ENCODE peak calls at places on chromosomes 16 and 17, in five cellular contexts. C, K, Z, U and D are unnamed samples.

GRCh38 chr16:71311553-71312158 is 22.5 kb upstream of the CMTR2 start:
- DNase-seq in U (peak), K (no peak), Z (peak), C (peak), D (no peak)

GRCh38 chr16:12758670-12759558 is 44.8 kb downstream of the CPPED1 start:
- DNase-seq in U (no peak), C (no peak), K (no peak), Z (no peak), D (no peak)

GRCh38 chr16:27436065-27436464 is 34.1 kb downstream of the IL21R start:
- DNase-seq in Z (no peak), C (no peak), U (no peak), K (peak), D (peak)

GRCh38 chr16:68686905-68687304 is 41.8 kb downstream of the CDH3 start:
- DNase-seq in C (no peak), K (no peak), U (no peak), Z (no peak), D (no peak)

GRCh38 chr16:70250748-70251650 is 741 bp downstream of the EXOSC6 start:
- DNase-seq in Z (peak), K (no peak), C (peak), U (peak), D (no peak)

GRCh38 chr17:50218071-50218759 is 16.8 kb upstream of the COL1A1 start:
- DNase-seq in K (no peak), C (peak), U (peak), Z (peak), D (no peak)

GRCh38 chr17:65697661-65698060 is 136.2 kb upstream of the AXIN2 start:
- DNase-seq in K (no peak), U (peak), C (no peak), Z (no peak), D (no peak)

GRCh38 chr17:3732171-3732570 is 8.5 kb downstream of the HASPIN start:
- DNase-seq in Z (peak), U (peak), C (peak), K (no peak), D (peak)

GRCh38 chr16:70674221-70675014 is 11.4 kb downstream of the MTSS2 start:
- DNase-seq in C (no peak), U (no peak), K (no peak), Z (no peak), D (peak)

GRCh38 chr16:74999683-75000480 is 1.1 kb downstream of the ZNRF1 start:
- DNase-seq in U (no peak), K (peak), C (peak), Z (peak), D (peak)

GRCh38 chr17:14739656-14740431 is 439.0 kb downstream of the HS3ST3B1 start:
- DNase-seq in Z (no peak), K (no peak), C (no peak), U (no peak), D (no peak)

GRCh38 chr17:7561589-7562207 is at the start of gene SENP3:
- DNase-seq in U (peak), K (peak), Z (peak), C (peak), D (peak)

GRCh38 chr17:74190154-74190553 is 13.3 kb upstream of the RPL38 start:
- DNase-seq in K (no peak), U (peak), C (peak), Z (peak), D (no peak)

GRCh38 chr16:74743668-74744299 is 30.8 kb downstream of the FA2H start:
- DNase-seq in K (no peak), C (peak), Z (peak), U (peak), D (no peak)

GRCh38 chr17:61352408-61352770 is 47.3 kb upstream of the TBX2 start:
- DNase-seq in C (no peak), K (no peak), Z (no peak), U (no peak), D (no peak)

GRCh38 chr16:75251280-75252048 is at the start of gene BCAR1:
- DNase-seq in K (peak), U (peak), Z (peak), C (peak), D (peak)

GRCh38 chr17:6796017-6796886 is 20.2 kb downstream of the FBXO39 start:
- DNase-seq in Z (no peak), K (no peak), C (no peak), U (no peak), D (no peak)

GRCh38 chr17:10698116-10698818 is 873 bp downstream of the ADPRM start:
- DNase-seq in K (no peak), U (peak), C (peak), Z (peak), D (no peak)

GRCh38 chr16:26644912-26645543 is 421.7 kb upstream of the C16orf82 start:
- DNase-seq in C (no peak), K (no peak), U (no peak), Z (no peak), D (no peak)

GRCh38 chr16:54284319-54284930 is 2.2 kb downstream of the IRX3 start:
- DNase-seq in C (no peak), Z (no peak), U (no peak), K (no peak), D (no peak)

GRCh38 chr17:69810326-69811035 is 264.5 kb upstream of the KCNJ16 start:
- DNase-seq in U (no peak), Z (no peak), C (no peak), K (no peak), D (no peak)

GRCh38 chr16:73047536-73048291 is at the start of gene ZFHX3:
- DNase-seq in K (peak), U (peak), C (peak), Z (peak), D (peak)

GRCh38 chr16:50304467-50305440 is 38.4 kb downstream of the ADCY7 start:
- DNase-seq in U (no peak), C (no peak), K (no peak), Z (no peak), D (peak)

GRCh38 chr17:56499799-56500388 is 93.6 kb upstream of the NOG start:
- DNase-seq in U (peak), C (peak), Z (peak), K (no peak), D (no peak)

GRCh38 chr17:10879110-10879509 is 41.2 kb upstream of the PIRT start:
- DNase-seq in K (peak), U (peak), Z (no peak), C (no peak), D (no peak)

DNA sequence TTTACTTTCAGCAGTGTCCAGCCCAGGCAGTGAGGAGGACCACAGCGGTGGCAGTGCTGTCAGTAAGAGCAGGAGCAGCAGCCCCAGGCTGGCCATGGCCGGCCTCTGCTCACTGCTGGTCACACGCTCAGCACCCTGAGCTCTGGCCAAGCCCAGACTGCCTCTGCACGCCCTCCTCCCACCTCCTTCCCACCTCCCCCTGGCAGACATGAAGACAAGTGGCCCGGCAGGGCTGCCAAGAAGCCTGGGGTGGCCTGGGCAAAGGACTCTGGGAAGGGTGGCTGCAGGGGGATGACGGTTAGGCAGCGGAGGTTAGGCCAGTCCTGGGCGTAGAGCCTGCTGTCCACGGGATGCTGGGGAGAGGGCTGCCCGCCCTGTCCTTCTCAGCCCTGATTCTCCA is at the start of gene C16orf89:
- DNase-seq in U (no peak), C (no peak), Z (no peak), K (peak), D (peak)
- H3K4me3 ChIP-seq in U (peak), C (no peak), Z (no peak), K (no peak), D (peak)

GRCh38 chr17:75739174-75739573 is 17.9 kb downstream of the ITGB4 start:
- DNase-seq in Z (no peak), C (no peak), U (no peak), K (no peak), D (no peak)
- H3K4me3 ChIP-seq in Z (no peak), C (no peak), U (no peak), K (no peak), D (no peak)

GRCh38 chr17:44106801-44107200 is 16.6 kb downstream of the HDAC5 start:
- DNase-seq in U (no peak), Z (no peak), K (no peak), C (no peak), D (no peak)

GRCh38 chr17:44109312-44109630 is 14.2 kb downstream of the HDAC5 start:
- DNase-seq in Z (no peak), C (no peak), K (no peak), U (no peak), D (no peak)

GRCh38 chr17:44110823-44111633 is 12.4 kb downstream of the HDAC5 start:
- DNase-seq in U (peak), C (peak), Z (peak), K (peak), D (peak)

GRCh38 chr17:44110011-44110686 is 13.3 kb downstream of the HDAC5 start:
- DNase-seq in C (no peak), U (no peak), Z (no peak), K (no peak), D (no peak)

DNA sequence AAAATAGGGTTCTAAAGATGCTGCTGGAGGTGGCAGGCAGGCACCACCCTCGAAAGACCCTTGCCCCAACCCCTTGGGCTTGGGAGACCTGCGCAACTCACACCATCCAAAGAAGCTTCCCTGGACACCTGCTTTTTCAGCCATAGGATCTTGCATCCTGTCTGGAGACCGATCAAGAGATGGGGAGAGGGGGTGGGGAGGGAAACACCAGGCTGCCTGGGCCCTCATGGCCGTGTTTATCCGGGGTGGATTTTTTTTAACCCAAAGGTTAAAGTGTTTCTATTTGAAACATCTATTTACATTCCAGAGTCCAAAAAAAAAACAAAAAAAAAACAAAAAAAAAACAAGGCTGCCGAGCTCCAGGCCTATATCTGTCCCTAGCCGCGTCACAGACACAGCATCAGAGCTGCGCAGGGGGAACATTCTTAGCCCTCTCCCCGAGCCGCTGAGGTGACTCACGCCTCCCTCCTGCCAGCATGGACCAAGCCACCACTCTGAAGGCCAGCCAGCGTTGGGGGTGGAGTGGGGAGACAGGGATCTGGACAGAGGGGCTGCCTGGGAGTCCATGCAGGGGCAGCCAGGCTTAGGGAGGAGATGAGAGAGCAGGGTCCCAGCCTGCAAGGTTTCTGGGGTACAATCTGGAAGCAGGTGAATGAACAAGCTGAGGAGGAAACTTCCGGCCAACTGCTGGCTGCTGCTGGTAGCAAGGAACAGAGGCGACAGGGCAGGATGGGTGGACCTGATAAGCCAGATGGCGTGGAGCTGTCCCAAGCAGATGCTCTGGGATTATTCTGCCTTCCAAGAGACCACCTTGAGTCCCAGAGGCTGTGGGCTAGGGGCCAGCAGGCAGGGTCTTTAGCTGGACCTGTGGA is 14.8 kb downstream of the HDAC5 start:
- DNase-seq in C (peak), U (peak), K (peak), Z (peak), D (peak)
- H3K4me3 ChIP-seq in C (peak), U (no peak), K (peak), Z (no peak), D (no peak)

GRCh38 chr16:29818082-29818481 is 2.1 kb downstream of the PAGR1 start:
- DNase-seq in C (no peak), K (no peak), U (peak), Z (peak), D (no peak)

GRCh38 chr16:29821663-29822115 is 1.4 kb downstream of the MVP start:
- DNase-seq in U (peak), Z (peak), C (peak), K (no peak), D (no peak)

GRCh38 chr16:29819506-29819905 is 756 bp upstream of the MVP start:
- DNase-seq in Z (peak), K (no peak), U (peak), C (no peak), D (no peak)

GRCh38 chr16:29820730-29821662 is 734 bp downstream of the MVP start:
- DNase-seq in Z (peak), K (peak), U (peak), C (peak), D (no peak)

GRCh38 chr16:29820271-29820701 is at the start of gene MVP:
- DNase-seq in U (peak), Z (peak), C (peak), K (peak), D (peak)
- H3K4me3 ChIP-seq in U (peak), Z (peak), C (peak), K (peak), D (peak)

GRCh38 chr17:2376107-2376506 is 24.8 kb downstream of the MNT start:
- DNase-seq in Z (no peak), C (no peak), U (no peak), K (no peak), D (no peak)

GRCh38 chr17:2375406-2375805 is 25.5 kb downstream of the MNT start:
- DNase-seq in U (no peak), K (no peak), C (no peak), Z (no peak), D (no peak)

GRCh38 chr17:2373179-2373578 is 27.7 kb downstream of the MNT start:
- DNase-seq in Z (no peak), K (no peak), U (no peak), C (no peak), D (no peak)

GRCh38 chr17:2372681-2373080 is 28.2 kb downstream of the MNT start:
- DNase-seq in U (no peak), Z (no peak), K (no peak), C (no peak), D (no peak)

DNA sequence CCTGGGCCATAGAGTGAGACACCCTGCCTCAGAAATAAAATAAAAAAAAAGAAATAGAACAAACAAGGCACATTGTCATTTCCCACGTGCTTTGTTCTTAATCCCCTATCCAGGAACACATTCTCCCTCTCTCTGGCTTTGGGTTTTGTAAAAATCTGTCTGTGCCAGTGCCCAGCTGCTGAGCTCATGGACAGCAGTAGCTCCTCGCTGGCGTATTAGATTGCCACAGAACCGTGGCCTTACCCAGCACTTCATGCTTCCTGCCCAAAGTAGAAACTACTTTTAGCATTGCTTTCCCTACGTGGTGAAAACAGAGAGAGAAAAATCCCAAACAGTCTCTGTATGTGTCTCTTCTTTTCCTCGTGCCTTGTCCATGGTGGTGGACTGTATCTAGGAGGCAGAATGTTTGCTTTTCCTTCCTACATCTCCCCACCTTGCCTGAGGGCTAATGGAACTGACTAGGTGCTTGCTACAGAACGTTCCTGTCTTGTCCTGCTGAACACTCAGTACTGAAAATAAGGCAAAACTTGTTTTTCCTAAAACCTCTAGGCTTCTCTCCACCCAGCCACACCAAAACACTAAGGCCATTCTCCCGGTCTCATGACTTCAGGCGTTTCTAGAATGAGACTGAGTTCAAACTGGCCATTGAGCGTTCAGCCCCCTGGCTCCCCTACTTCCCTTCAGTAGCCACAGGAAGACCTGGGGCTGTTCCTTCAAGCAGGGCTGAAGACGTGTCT is 26.1 kb downstream of the MNT start:
- DNase-seq in U (no peak), C (no peak), K (no peak), Z (no peak), D (no peak)
- H3K4me3 ChIP-seq in U (no peak), C (no peak), K (no peak), Z (no peak), D (no peak)

GRCh38 chr16:64225696-64226095 is 896.2 kb downstream of the CDH11 start:
- DNase-seq in Z (no peak), U (peak), C (no peak), K (no peak), D (no peak)

DNA sequence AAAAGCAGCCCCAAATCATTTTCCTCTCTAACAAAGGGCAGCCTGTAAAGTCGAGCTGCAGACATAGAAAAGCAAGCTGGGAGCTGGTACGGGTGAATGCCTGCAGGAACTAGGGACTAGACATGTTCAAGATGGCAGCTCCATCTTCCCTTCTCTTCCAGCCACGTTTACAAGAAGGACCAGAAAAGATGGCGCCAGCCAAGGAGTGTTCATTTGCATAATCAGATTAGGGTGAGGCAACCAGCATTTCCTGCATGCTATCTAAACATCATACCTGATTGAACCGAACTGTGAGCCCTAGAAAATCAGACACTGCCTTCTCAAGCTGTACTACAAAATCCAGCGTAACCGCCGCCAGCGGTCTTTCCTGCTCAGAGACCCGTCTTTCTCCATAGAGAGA is 896.8 kb downstream of the CDH11 start:
- DNase-seq in K (no peak), Z (no peak), U (no peak), C (no peak), D (no peak)
- H3K4me3 ChIP-seq in K (no peak), Z (no peak), U (no peak), C (no peak), D (no peak)